ENCODE peak calls at places on chromosomes 13 and 19, in four cellular contexts. Q is Caco-2, X is astrocyte of the cerebellum, N is neural crest cell. V is an unnamed sample.

GRCh38 chr19:6677924-6678689 is 8.1 kb upstream of the TNFSF14 start:
- DNase-seq in X (no peak), N (peak), Q (peak), V (no peak)

GRCh38 chr13:55948175-55948574 is 1192.5 kb upstream of the PRR20A start:
- DNase-seq in Q (no peak), N (no peak), X (no peak), V (no peak)

GRCh38 chr19:12034610-12035009 is 869 bp downstream of the ZNF433 start:
- DNase-seq in Q (no peak), X (no peak), N (no peak), V (no peak)

GRCh38 chr19:48290341-48290922 is 20.6 kb downstream of the ZNF114 start:
- DNase-seq in N (peak), X (no peak), Q (peak), V (no peak)

GRCh38 chr13:97889803-97890202 is 63.7 kb upstream of the IPO5 start:
- DNase-seq in Q (no peak), N (no peak), X (no peak), V (no peak)

GRCh38 chr19:1417145-1417544 is 9.8 kb downstream of the DAZAP1 start:
- DNase-seq in X (peak), Q (no peak), N (no peak), V (no peak)

GRCh38 chr13:44768233-44768632 is 192.1 kb upstream of the TSC22D1 start:
- DNase-seq in Q (no peak), N (no peak), X (no peak), V (no peak)

GRCh38 chr19:29497241-29497640 is 28.6 kb upstream of the VSTM2B start:
- DNase-seq in Q (no peak), X (no peak), N (no peak), V (no peak)

GRCh38 chr13:76864259-76864658 is 21.9 kb downstream of the KCTD12 start:
- DNase-seq in Q (no peak), X (no peak), N (no peak), V (no peak)

GRCh38 chr13:102401755-102402154 is at the start of gene FGF14:
- DNase-seq in X (no peak), N (no peak), Q (no peak), V (no peak)

GRCh38 chr13:27038323-27038722 is 133.3 kb downstream of the USP12 start:
- DNase-seq in Q (no peak), N (no peak), X (peak), V (no peak)

GRCh38 chr19:33476151-33476707 is 45.4 kb downstream of the PEPD start:
- DNase-seq in Q (no peak), X (no peak), N (no peak), V (no peak)
- TF ChIP-seq CTCF in Q (no peak), X (no peak), N (no peak), V (no peak)

GRCh38 chr19:7868326-7868670 is 5.9 kb downstream of the PRR36 start:
- DNase-seq in X (no peak), N (no peak), Q (no peak), V (no peak)

GRCh38 chr19:7870571-7871279 is 3.5 kb downstream of the PRR36 start:
- DNase-seq in Q (peak), X (no peak), N (no peak), V (no peak)

GRCh38 chr19:7868671-7869452 is 5.3 kb downstream of the PRR36 start:
- DNase-seq in X (no peak), Q (peak), N (peak), V (peak)

GRCh38 chr19:7869910-7870511 is 4.2 kb downstream of the PRR36 start:
- DNase-seq in Q (peak), X (no peak), N (no peak), V (no peak)

DNA sequence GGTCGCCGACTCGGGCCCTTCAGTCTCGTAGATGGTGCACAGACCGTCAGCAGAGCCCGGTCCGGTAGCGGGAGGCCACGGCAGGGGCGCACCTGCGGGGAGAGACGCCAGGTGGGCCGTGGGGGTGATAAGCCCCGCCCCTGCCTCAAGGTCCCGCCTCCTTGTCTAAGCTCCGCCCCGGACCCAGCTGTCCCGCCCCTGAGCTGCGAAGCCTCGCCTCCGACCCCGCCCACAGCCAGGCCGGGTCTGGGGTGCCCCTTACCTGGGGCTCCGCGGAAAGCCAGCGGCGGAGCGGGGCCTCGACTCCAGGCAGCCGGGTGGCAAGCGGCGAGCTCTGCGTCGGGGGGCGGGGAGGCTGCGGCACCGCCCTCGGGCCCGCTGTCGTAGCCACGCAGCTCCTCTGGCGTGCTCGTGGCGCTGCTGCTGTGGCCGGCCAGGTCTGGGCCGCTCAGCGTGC is 4.7 kb downstream of the PRR36 start:
- DNase-seq in X (no peak), Q (peak), N (peak), V (no peak)
- TF ChIP-seq CTCF in X (no peak), Q (no peak), N (peak), V (no peak)

GRCh38 chr13:23579072-23579885 is 9.1 kb downstream of the TNFRSF19 start:
- DNase-seq in X (peak), Q (peak), N (peak), V (peak)
- TF ChIP-seq CTCF in X (no peak), Q (no peak), N (no peak), V (no peak)

GRCh38 chr19:57651654-57651996 is 17.1 kb upstream of the ZSCAN4 start:
- DNase-seq in X (no peak), N (no peak), Q (no peak), V (no peak)
- TF ChIP-seq CTCF in X (no peak), N (no peak), Q (no peak), V (peak)

GRCh38 chr19:14127929-14128509 is 8.4 kb downstream of the ASF1B start:
- DNase-seq in N (no peak), Q (no peak), X (no peak), V (no peak)
- TF ChIP-seq CTCF in N (no peak), Q (no peak), X (no peak), V (no peak)

GRCh38 chr19:3248728-3249315 is 24.4 kb downstream of the CELF5 start:
- DNase-seq in N (no peak), Q (no peak), X (no peak), V (no peak)

GRCh38 chr19:3249408-3249807 is 24.9 kb downstream of the CELF5 start:
- DNase-seq in N (no peak), X (no peak), Q (peak), V (no peak)

GRCh38 chr19:3251229-3251628 is 26.8 kb downstream of the CELF5 start:
- DNase-seq in N (no peak), Q (no peak), X (no peak), V (no peak)

GRCh38 chr19:3252650-3253049 is 28.2 kb downstream of the CELF5 start:
- DNase-seq in Q (no peak), X (no peak), N (no peak), V (no peak)

DNA sequence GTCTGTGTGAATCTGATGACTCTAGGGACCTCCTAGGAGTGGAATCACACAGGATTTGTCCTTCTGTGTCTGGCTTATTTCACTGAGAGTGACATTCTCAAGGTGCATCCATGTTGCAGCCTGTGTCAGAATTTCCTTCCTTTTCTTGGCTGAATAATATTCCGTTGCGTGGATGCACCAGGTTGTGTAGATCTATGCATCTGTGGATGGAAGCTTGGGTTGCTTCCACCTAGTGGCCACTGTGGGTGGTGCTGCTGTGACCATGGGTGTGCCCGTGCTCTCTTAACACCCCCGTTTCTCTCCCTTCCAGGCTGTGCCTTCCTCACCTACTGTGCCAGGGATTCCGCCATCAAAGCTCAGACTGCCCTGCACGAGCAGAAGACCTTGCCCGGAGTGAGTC is 26.2 kb downstream of the CELF5 start:
- DNase-seq in N (no peak), Q (peak), X (no peak), V (no peak)
- TF ChIP-seq CTCF in N (peak), Q (peak), X (peak), V (peak)